ENCODE peak calls at places on chromosomes 13 and 19, in five cellular contexts. One of them, this sample, is unnamed.

GRCh38 chr19:14167594-14168138 is 31.3 kb upstream of the ASF1B start:
- DNase-seq in bronchial epithelial cell: no peak
- DNase-seq in HuH-7.5: no peak
- DNase-seq in PC-3: no peak
- DNase-seq in activated B cell treated with CpG ODN at 0.5 μM for 24 hours: peak
- DNase-seq in this sample: no peak

GRCh38 chr19:459724-460511 is 915 bp downstream of the SHC2 start:
- DNase-seq in bronchial epithelial cell: no peak
- DNase-seq in HuH-7.5: peak
- DNase-seq in PC-3: peak
- DNase-seq in activated B cell treated with CpG ODN at 0.5 μM for 24 hours: no peak
- DNase-seq in this sample: no peak

GRCh38 chr19:29365836-29366417 is 153.0 kb upstream of the UQCRFS1 start:
- DNase-seq in bronchial epithelial cell: no peak
- DNase-seq in HuH-7.5: no peak
- DNase-seq in PC-3: no peak
- DNase-seq in activated B cell treated with CpG ODN at 0.5 μM for 24 hours: no peak
- DNase-seq in this sample: no peak

GRCh38 chr13:112603641-112604220 is 15.8 kb upstream of the TUBGCP3 start:
- DNase-seq in bronchial epithelial cell: no peak
- DNase-seq in HuH-7.5: no peak
- DNase-seq in PC-3: peak
- DNase-seq in activated B cell treated with CpG ODN at 0.5 μM for 24 hours: no peak
- DNase-seq in this sample: no peak

GRCh38 chr19:5288347-5288739 is 52.3 kb downstream of the PTPRS start:
- DNase-seq in bronchial epithelial cell: no peak
- DNase-seq in HuH-7.5: no peak
- DNase-seq in PC-3: no peak
- DNase-seq in activated B cell treated with CpG ODN at 0.5 μM for 24 hours: no peak
- DNase-seq in this sample: no peak

GRCh38 chr19:2226051-2226839 is 9.9 kb downstream of the PLEKHJ1 start:
- DNase-seq in bronchial epithelial cell: no peak
- DNase-seq in HuH-7.5: no peak
- DNase-seq in PC-3: no peak
- DNase-seq in activated B cell treated with CpG ODN at 0.5 μM for 24 hours: no peak
- DNase-seq in this sample: no peak

GRCh38 chr13:40527914-40528313 is 138.5 kb downstream of the FOXO1 start:
- DNase-seq in bronchial epithelial cell: no peak
- DNase-seq in HuH-7.5: no peak
- DNase-seq in PC-3: no peak
- DNase-seq in activated B cell treated with CpG ODN at 0.5 μM for 24 hours: no peak
- DNase-seq in this sample: no peak

GRCh38 chr13:30049692-30050091 is 199.3 kb upstream of the UBL3 start:
- DNase-seq in bronchial epithelial cell: peak
- DNase-seq in HuH-7.5: no peak
- DNase-seq in PC-3: peak
- DNase-seq in activated B cell treated with CpG ODN at 0.5 μM for 24 hours: no peak
- DNase-seq in this sample: peak

GRCh38 chr19:5985098-5985783 is 7.3 kb upstream of the RANBP3 start:
- DNase-seq in bronchial epithelial cell: peak
- DNase-seq in HuH-7.5: no peak
- DNase-seq in PC-3: peak
- DNase-seq in activated B cell treated with CpG ODN at 0.5 μM for 24 hours: no peak
- DNase-seq in this sample: peak

GRCh38 chr19:55660991-55661390 is 6.2 kb downstream of the U2AF2 start:
- DNase-seq in bronchial epithelial cell: no peak
- DNase-seq in HuH-7.5: no peak
- DNase-seq in PC-3: no peak
- DNase-seq in activated B cell treated with CpG ODN at 0.5 μM for 24 hours: no peak
- DNase-seq in this sample: no peak

GRCh38 chr13:33352520-33352919 is 67.0 kb upstream of the STARD13 start:
- DNase-seq in bronchial epithelial cell: no peak
- DNase-seq in HuH-7.5: no peak
- DNase-seq in PC-3: no peak
- DNase-seq in activated B cell treated with CpG ODN at 0.5 μM for 24 hours: no peak
- DNase-seq in this sample: no peak

GRCh38 chr13:46552888-46553520 is at the start of gene LRCH1:
- DNase-seq in bronchial epithelial cell: peak
- DNase-seq in HuH-7.5: peak
- DNase-seq in PC-3: peak
- DNase-seq in activated B cell treated with CpG ODN at 0.5 μM for 24 hours: peak
- DNase-seq in this sample: peak

GRCh38 chr19:15456871-15457700 is 7.3 kb downstream of the RASAL3 start:
- DNase-seq in bronchial epithelial cell: peak
- DNase-seq in HuH-7.5: no peak
- DNase-seq in PC-3: peak
- DNase-seq in activated B cell treated with CpG ODN at 0.5 μM for 24 hours: no peak
- DNase-seq in this sample: peak

GRCh38 chr13:28826368-28826767 is 6.2 kb downstream of the MTUS2 start:
- DNase-seq in bronchial epithelial cell: no peak
- DNase-seq in HuH-7.5: no peak
- DNase-seq in PC-3: no peak
- DNase-seq in activated B cell treated with CpG ODN at 0.5 μM for 24 hours: no peak
- DNase-seq in this sample: no peak

GRCh38 chr13:33785384-33785783 is 32.6 kb upstream of the RFC3 start:
- DNase-seq in bronchial epithelial cell: no peak
- DNase-seq in HuH-7.5: no peak
- DNase-seq in PC-3: no peak
- DNase-seq in activated B cell treated with CpG ODN at 0.5 μM for 24 hours: no peak
- DNase-seq in this sample: no peak

GRCh38 chr19:6693681-6694080 is 23.7 kb upstream of the TNFSF14 start:
- DNase-seq in bronchial epithelial cell: no peak
- DNase-seq in HuH-7.5: no peak
- DNase-seq in PC-3: no peak
- DNase-seq in activated B cell treated with CpG ODN at 0.5 μM for 24 hours: no peak
- DNase-seq in this sample: no peak

GRCh38 chr19:10936661-10937084 is 8.1 kb downstream of the TIMM29 start:
- DNase-seq in bronchial epithelial cell: peak
- DNase-seq in HuH-7.5: no peak
- DNase-seq in PC-3: peak
- DNase-seq in activated B cell treated with CpG ODN at 0.5 μM for 24 hours: no peak
- DNase-seq in this sample: peak

GRCh38 chr19:1929051-1929742 is 11.8 kb upstream of the CSNK1G2 start:
- DNase-seq in bronchial epithelial cell: peak
- DNase-seq in HuH-7.5: peak
- DNase-seq in PC-3: peak
- DNase-seq in activated B cell treated with CpG ODN at 0.5 μM for 24 hours: peak
- DNase-seq in this sample: peak

GRCh38 chr19:47582320-47582909 is 9.5 kb upstream of the ZNF541 start:
- DNase-seq in bronchial epithelial cell: no peak
- DNase-seq in HuH-7.5: no peak
- DNase-seq in PC-3: no peak
- DNase-seq in activated B cell treated with CpG ODN at 0.5 μM for 24 hours: no peak
- DNase-seq in this sample: no peak

GRCh38 chr13:26474286-26474685 is 83.2 kb upstream of the WASF3 start:
- DNase-seq in bronchial epithelial cell: no peak
- DNase-seq in HuH-7.5: no peak
- DNase-seq in PC-3: no peak
- DNase-seq in activated B cell treated with CpG ODN at 0.5 μM for 24 hours: no peak
- DNase-seq in this sample: no peak

GRCh38 chr13:77492982-77493381 is 42.5 kb upstream of the SCEL start:
- DNase-seq in bronchial epithelial cell: peak
- DNase-seq in HuH-7.5: no peak
- DNase-seq in PC-3: peak
- DNase-seq in activated B cell treated with CpG ODN at 0.5 μM for 24 hours: no peak
- DNase-seq in this sample: peak

GRCh38 chr13:50192272-50192813 is 177.1 kb downstream of the KCNRG start:
- DNase-seq in bronchial epithelial cell: no peak
- DNase-seq in HuH-7.5: no peak
- DNase-seq in PC-3: no peak
- DNase-seq in activated B cell treated with CpG ODN at 0.5 μM for 24 hours: no peak
- DNase-seq in this sample: no peak

GRCh38 chr19:13143135-13143534 is 7.0 kb downstream of the STX10 start:
- DNase-seq in bronchial epithelial cell: peak
- DNase-seq in HuH-7.5: no peak
- DNase-seq in PC-3: peak
- DNase-seq in activated B cell treated with CpG ODN at 0.5 μM for 24 hours: no peak
- DNase-seq in this sample: no peak

GRCh38 chr13:75946746-75947397 is 310.7 kb downstream of the LMO7 start:
- DNase-seq in bronchial epithelial cell: no peak
- DNase-seq in HuH-7.5: no peak
- DNase-seq in PC-3: no peak
- DNase-seq in activated B cell treated with CpG ODN at 0.5 μM for 24 hours: no peak
- DNase-seq in this sample: no peak

GRCh38 chr19:55080121-55080914 is 4.6 kb downstream of the EPS8L1 start:
- DNase-seq in bronchial epithelial cell: peak
- DNase-seq in HuH-7.5: peak
- DNase-seq in PC-3: no peak
- DNase-seq in activated B cell treated with CpG ODN at 0.5 μM for 24 hours: peak
- DNase-seq in this sample: peak

GRCh38 chr19:51338563-51339312 is 3.2 kb downstream of the VSIG10L start:
- DNase-seq in bronchial epithelial cell: peak
- DNase-seq in HuH-7.5: peak
- DNase-seq in PC-3: peak
- DNase-seq in activated B cell treated with CpG ODN at 0.5 μM for 24 hours: peak
- DNase-seq in this sample: peak

GRCh38 chr19:12899891-12900518 is 9.0 kb downstream of the GCDH start:
- DNase-seq in bronchial epithelial cell: no peak
- DNase-seq in HuH-7.5: no peak
- DNase-seq in PC-3: no peak
- DNase-seq in activated B cell treated with CpG ODN at 0.5 μM for 24 hours: no peak
- DNase-seq in this sample: no peak

GRCh38 chr13:69109891-69110525 is 997.6 kb upstream of the ATXN8OS start:
- DNase-seq in bronchial epithelial cell: peak
- DNase-seq in HuH-7.5: no peak
- DNase-seq in PC-3: no peak
- DNase-seq in activated B cell treated with CpG ODN at 0.5 μM for 24 hours: no peak
- DNase-seq in this sample: peak

GRCh38 chr19:42512743-42513304 is 15.5 kb downstream of the CEACAM1 start:
- DNase-seq in bronchial epithelial cell: no peak
- DNase-seq in HuH-7.5: no peak
- DNase-seq in PC-3: no peak
- DNase-seq in activated B cell treated with CpG ODN at 0.5 μM for 24 hours: no peak
- DNase-seq in this sample: no peak

GRCh38 chr13:41916173-41916954 is 44.5 kb downstream of the VWA8 start:
- DNase-seq in bronchial epithelial cell: peak
- DNase-seq in HuH-7.5: no peak
- DNase-seq in PC-3: peak
- DNase-seq in activated B cell treated with CpG ODN at 0.5 μM for 24 hours: no peak
- DNase-seq in this sample: peak

GRCh38 chr13:23288564-23288963 is 107.8 kb downstream of the SGCG start:
- DNase-seq in bronchial epithelial cell: no peak
- DNase-seq in HuH-7.5: no peak
- DNase-seq in PC-3: no peak
- DNase-seq in activated B cell treated with CpG ODN at 0.5 μM for 24 hours: no peak
- DNase-seq in this sample: no peak

This sample was measured in epithelial cell of esophagus.